ENCODE peak calls at places on chromosomes 6 and 20, in four cellular contexts. W, F, B and E are unnamed samples.

GRCh38 chr6:45353654-45354053 is 24.1 kb downstream of the SUPT3H start:
- DNase-seq in W (no peak), F (no peak), B (no peak), E (no peak)

GRCh38 chr20:59149678-59150504 is 13.7 kb upstream of the ZNF831 start:
- DNase-seq in W (peak), F (no peak), B (no peak), E (no peak)

GRCh38 chr6:146968041-146968760 is 236.0 kb upstream of the STXBP5 start:
- DNase-seq in W (no peak), F (no peak), B (no peak), E (no peak)

GRCh38 chr6:159279790-159280277 is 110.6 kb downstream of the FNDC1 start:
- DNase-seq in W (no peak), F (no peak), B (no peak), E (no peak)

GRCh38 chr20:44065401-44066340 is 121.3 kb downstream of the JPH2 start:
- DNase-seq in W (peak), F (no peak), B (no peak), E (no peak)

GRCh38 chr20:19922716-19923115 is 94.4 kb upstream of the NAA20 start:
- DNase-seq in W (no peak), F (no peak), B (no peak), E (no peak)

GRCh38 chr6:31048090-31048489 is 37.8 kb downstream of the MUC22 start:
- DNase-seq in W (no peak), F (no peak), B (no peak), E (no peak)

GRCh38 chr20:17059465-17059864 is 167.4 kb upstream of the PCSK2 start:
- DNase-seq in W (no peak), F (no peak), B (no peak), E (no peak)

GRCh38 chr20:33561981-33562601 is 72.2 kb downstream of the CBFA2T2 start:
- DNase-seq in W (no peak), F (peak), B (no peak), E (no peak)

GRCh38 chr6:15993716-15994228 is 135.1 kb upstream of the MYLIP start:
- DNase-seq in W (no peak), F (no peak), B (no peak), E (no peak)

GRCh38 chr6:159110013-159110412 is 59.2 kb upstream of the FNDC1 start:
- DNase-seq in W (no peak), F (peak), B (peak), E (no peak)

GRCh38 chr6:43869091-43869710 is 99.2 kb downstream of the VEGFA start:
- DNase-seq in W (peak), F (no peak), B (no peak), E (no peak)

GRCh38 chr6:154139894-154140293 is 100.9 kb downstream of the OPRM1 start:
- DNase-seq in W (no peak), F (no peak), B (no peak), E (no peak)

GRCh38 chr6:118746100-118746874 is 94.9 kb upstream of the CEP85L start:
- DNase-seq in W (no peak), F (no peak), B (no peak), E (no peak)

GRCh38 chr6:147675281-147675680 is 166.8 kb downstream of the SAMD5 start:
- DNase-seq in W (no peak), F (no peak), B (no peak), E (no peak)

GRCh38 chr6:47428288-47428687 is 49.3 kb upstream of the CD2AP start:
- DNase-seq in W (no peak), F (no peak), B (no peak), E (no peak)

GRCh38 chr20:25243416-25243979 is 4.4 kb upstream of the PYGB start:
- DNase-seq in W (no peak), F (no peak), B (no peak), E (no peak)

GRCh38 chr6:96917098-96917497 is 7.4 kb upstream of the KLHL32 start:
- DNase-seq in W (no peak), F (no peak), B (no peak), E (no peak)